ENCODE peak calls at places on chromosomes 13 and 19, in four cellular contexts. P, O, H and X are unnamed samples.

GRCh38 chr19:27974082-27974513 is 1238.9 kb downstream of the UQCRFS1 start:
- DNase-seq in P (peak), H (no peak), O (no peak), X (no peak)

GRCh38 chr13:26618726-26619125 is 61.2 kb downstream of the WASF3 start:
- DNase-seq in H (no peak), O (no peak), P (no peak), X (no peak)

GRCh38 chr13:98839826-98840769 is 87.6 kb upstream of the SLC15A1 start:
- DNase-seq in H (peak), P (peak), O (peak), X (peak)

GRCh38 chr19:34336781-34337271 is 28.2 kb upstream of the GPI start:
- DNase-seq in P (peak), H (no peak), O (no peak), X (no peak)

GRCh38 chr13:30744686-30745085 is 9.3 kb downstream of the ALOX5AP start:
- DNase-seq in H (no peak), O (no peak), P (no peak), X (no peak)

GRCh38 chr13:99086149-99086868 is 108.4 kb upstream of the DOCK9 start:
- DNase-seq in H (peak), O (peak), P (peak), X (peak)

GRCh38 chr19:1590641-1591397 is 1.8 kb downstream of the MBD3 start:
- DNase-seq in O (peak), P (no peak), H (peak), X (no peak)

GRCh38 chr13:75857291-75857690 is 221.2 kb downstream of the LMO7 start:
- DNase-seq in H (no peak), O (no peak), P (no peak), X (no peak)

GRCh38 chr19:42121666-42122069 is 10.6 kb downstream of the POU2F2 start:
- DNase-seq in O (peak), H (peak), P (no peak), X (peak)

GRCh38 chr19:15323496-15324235 is 8.7 kb downstream of the BRD4 start:
- DNase-seq in H (no peak), P (no peak), O (no peak), X (no peak)

GRCh38 chr19:56109216-56109615 is 11.9 kb downstream of the ZNF787 start:
- DNase-seq in O (no peak), H (no peak), P (no peak), X (no peak)

GRCh38 chr19:41997851-41998229 is 3.8 kb upstream of the ATP1A3 start:
- DNase-seq in P (no peak), H (no peak), O (no peak), X (no peak)

GRCh38 chr13:49877629-49878218 is 58.4 kb downstream of the SPRYD7 start:
- DNase-seq in P (no peak), O (no peak), H (no peak), X (no peak)

GRCh38 chr19:45428385-45429231 is 4.9 kb upstream of the ERCC1 start:
- DNase-seq in H (no peak), P (peak), O (peak), X (no peak)

GRCh38 chr19:2193807-2194206 is 30.1 kb downstream of the DOT1L start:
- DNase-seq in P (no peak), O (no peak), H (no peak), X (no peak)

GRCh38 chr19:35055715-35056179 is 14.2 kb downstream of the HPN start:
- DNase-seq in H (no peak), O (no peak), P (no peak), X (no peak)

GRCh38 chr19:33055718-33056117 is 9.0 kb downstream of the RHPN2 start:
- DNase-seq in H (no peak), O (no peak), P (no peak), X (no peak)

GRCh38 chr19:41351339-41352245 is 2.1 kb downstream of the TGFB1 start:
- DNase-seq in H (peak), P (peak), O (peak), X (peak)

GRCh38 chr13:41458187-41458938 is 1.0 kb downstream of the RGCC start:
- DNase-seq in O (peak), P (peak), H (peak), X (peak)

GRCh38 chr19:54415208-54415900 is at the start of gene TTYH1:
- DNase-seq in O (no peak), H (peak), P (peak), X (no peak)

GRCh38 chr19:42214810-42215209 is 2.7 kb downstream of the DEDD2 start:
- DNase-seq in H (no peak), O (no peak), P (no peak), X (no peak)

GRCh38 chr13:41668130-41668757 is 210.9 kb downstream of the RGCC start:
- DNase-seq in O (peak), H (peak), P (peak), X (peak)

GRCh38 chr13:20526664-20527063 is 1.0 kb upstream of the CRYL1 start:
- DNase-seq in O (no peak), H (no peak), P (no peak), X (no peak)

GRCh38 chr13:43473437-43473836 is 313.3 kb downstream of the ENOX1 start:
- DNase-seq in O (no peak), P (no peak), H (no peak), X (no peak)

GRCh38 chr19:3073159-3073563 is 10.9 kb upstream of the TLE5 start:
- DNase-seq in H (no peak), P (no peak), O (peak), X (no peak)

GRCh38 chr13:30551194-30551593 is 66.5 kb upstream of the USPL1 start:
- DNase-seq in H (no peak), P (peak), O (peak), X (no peak)

GRCh38 chr19:16180611-16181010 is 4.6 kb upstream of the FAM32A start:
- DNase-seq in O (peak), H (no peak), P (no peak), X (no peak)